ENCODE peak calls at places on chromosomes 13 and 19, in four cellular contexts. W is left lung; I is neuronal stem cell; T is CD4-positive, alpha-beta T cell. C is an unnamed sample.

GRCh38 chr19:29561601-29562000 is 35.8 kb downstream of the VSTM2B start:
- DNase-seq in W (no peak), I (no peak), T (no peak), C (no peak)

GRCh38 chr13:29756506-29756905 is 93.9 kb downstream of the UBL3 start:
- DNase-seq in W (no peak), I (no peak), T (no peak), C (no peak)

GRCh38 chr13:108463365-108463764 is 166.0 kb upstream of the MYO16 start:
- DNase-seq in W (no peak), I (no peak), T (no peak), C (no peak)

GRCh38 chr13:33296793-33297425 is 11.4 kb upstream of the STARD13 start:
- DNase-seq in W (no peak), I (no peak), T (no peak), C (no peak)

GRCh38 chr13:46575843-46576242 is 22.9 kb downstream of the LRCH1 start:
- DNase-seq in W (no peak), I (no peak), T (no peak), C (no peak)

GRCh38 chr19:56765107-56765506 is 75.4 kb downstream of the PEG3 start:
- DNase-seq in W (peak), I (peak), T (no peak), C (peak)

GRCh38 chr13:105278797-105279425 is 1256.6 kb downstream of the EFNB2 start:
- DNase-seq in W (no peak), I (peak), T (no peak), C (no peak)

GRCh38 chr19:46361915-46362314 is 15.0 kb downstream of the PPP5C start:
- DNase-seq in W (no peak), I (no peak), T (no peak), C (no peak)

GRCh38 chr19:12736854-12737665 is at the start of gene GET3:
- DNase-seq in W (peak), I (peak), T (peak), C (peak)

GRCh38 chr13:75217949-75218348 is 264.0 kb downstream of the TBC1D4 start:
- DNase-seq in W (no peak), I (peak), T (no peak), C (no peak)

GRCh38 chr19:45528744-45529453 is 21.6 kb downstream of the VASP start:
- DNase-seq in W (peak), I (no peak), T (no peak), C (peak)

GRCh38 chr13:25743426-25743825 is 308.4 kb downstream of the SHISA2 start:
- DNase-seq in W (no peak), I (no peak), T (no peak), C (no peak)

GRCh38 chr13:51801631-51802099 is 2.3 kb downstream of the DHRS12 start:
- DNase-seq in W (no peak), I (peak), T (no peak), C (peak)

GRCh38 chr13:85528578-85529215 is 270.5 kb downstream of the SLITRK6 start:
- DNase-seq in W (no peak), I (no peak), T (no peak), C (no peak)

GRCh38 chr19:21569497-21569870 is 64.1 kb downstream of the ZNF429 start:
- DNase-seq in W (peak), I (no peak), T (peak), C (no peak)

GRCh38 chr13:40963927-40964326 is 55.2 kb downstream of the ELF1 start:
- DNase-seq in W (no peak), I (no peak), T (no peak), C (no peak)

GRCh38 chr13:41065098-41065497 is 3.8 kb downstream of the WBP4 start:
- DNase-seq in W (no peak), I (no peak), T (no peak), C (no peak)

GRCh38 chr19:45117666-45118065 is 24.7 kb downstream of the PPP1R37 start:
- DNase-seq in W (no peak), I (no peak), T (no peak), C (no peak)

GRCh38 chr19:43469160-43469480 is 3.7 kb upstream of the LYPD3 start:
- DNase-seq in W (no peak), I (no peak), T (no peak), C (no peak)

GRCh38 chr19:33390908-33391630 is 17.6 kb downstream of the CEBPG start:
- DNase-seq in W (peak), I (no peak), T (no peak), C (no peak)

GRCh38 chr13:95153647-95154405 is 147.4 kb downstream of the ABCC4 start:
- DNase-seq in W (no peak), I (no peak), T (no peak), C (no peak)

GRCh38 chr13:111968611-111969010 is 98.3 kb upstream of the SOX1 start:
- DNase-seq in W (no peak), I (no peak), T (no peak), C (no peak)

GRCh38 chr13:94928127-94928526 is 215.8 kb upstream of the SOX21 start:
- DNase-seq in W (no peak), I (no peak), T (no peak), C (no peak)

GRCh38 chr13:45361596-45362206 is 20.7 kb upstream of the TPT1 start:
- DNase-seq in W (no peak), I (no peak), T (no peak), C (no peak)

GRCh38 chr19:38508507-38508906 is 75.0 kb downstream of the RYR1 start:
- DNase-seq in W (no peak), I (no peak), T (no peak), C (no peak)

GRCh38 chr19:55391702-55392615 is 6.2 kb downstream of the RPL28 start:
- DNase-seq in W (no peak), I (no peak), T (no peak), C (no peak)

GRCh38 chr13:87884874-87885273 is 213.7 kb downstream of the SLITRK5 start:
- DNase-seq in W (no peak), I (peak), T (no peak), C (no peak)

GRCh38 chr13:28529836-28530235 is 34.9 kb upstream of the FLT1 start:
- DNase-seq in W (no peak), I (no peak), T (no peak), C (no peak)

GRCh38 chr13:26961890-26962615 is 201.5 kb upstream of the GPR12 start:
- DNase-seq in W (no peak), I (no peak), T (no peak), C (no peak)

GRCh38 chr13:75226755-75227435 is 255.1 kb downstream of the TBC1D4 start:
- DNase-seq in W (no peak), I (no peak), T (no peak), C (no peak)

GRCh38 chr19:50205681-50206138 is 2.3 kb downstream of the MYH14 start:
- DNase-seq in W (peak), I (no peak), T (no peak), C (no peak)

GRCh38 chr19:18675779-18676178 is 7.7 kb upstream of the CRTC1 start:
- DNase-seq in W (no peak), I (no peak), T (no peak), C (no peak)

GRCh38 chr19:11693505-11694499 is 44.9 kb downstream of the ZNF823 start:
- DNase-seq in W (no peak), I (no peak), T (no peak), C (no peak)

GRCh38 chr19:47109541-47110375 is 3.8 kb downstream of the ZC3H4 start:
- DNase-seq in W (peak), I (no peak), T (no peak), C (no peak)

GRCh38 chr13:74586839-74587238 is 452.6 kb upstream of the KLF12 start:
- DNase-seq in W (no peak), I (no peak), T (no peak), C (no peak)

GRCh38 chr19:5261151-5261890 is 79.3 kb downstream of the PTPRS start:
- DNase-seq in W (peak), I (no peak), T (no peak), C (no peak)
- H3K27ac ChIP-seq in W (no peak), I (no peak), T (no peak), C (no peak)

DNA sequence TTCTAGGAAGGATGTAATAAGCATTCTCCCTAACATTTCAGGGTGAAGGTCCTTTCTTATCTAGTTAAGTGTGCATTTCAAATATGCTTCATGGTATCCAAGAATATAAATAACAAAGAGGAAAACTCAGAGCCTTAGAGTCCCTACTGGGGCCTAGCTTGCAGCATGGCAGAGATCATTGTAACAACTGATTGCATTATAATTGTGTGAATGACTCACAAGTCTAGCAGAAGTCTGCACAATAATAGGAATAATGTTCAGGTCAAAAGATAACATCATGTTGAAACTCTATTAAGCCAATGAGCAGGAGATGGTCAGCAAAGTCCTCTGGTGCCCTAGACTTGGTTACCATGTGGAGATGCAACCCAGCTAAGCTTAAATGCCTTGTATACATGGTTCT is 3.4 kb downstream of the POSTN start:
- DNase-seq in W (no peak), I (no peak), T (no peak), C (no peak)
- H3K27ac ChIP-seq in W (no peak), I (no peak), T (no peak), C (no peak)

GRCh38 chr19:19738564-19738963 is 5.7 kb upstream of the ZNF14 start:
- DNase-seq in W (no peak), I (no peak), T (no peak), C (no peak)

GRCh38 chr19:19732579-19733501 is at the start of gene ZNF14:
- DNase-seq in W (peak), I (peak), T (peak), C (peak)

GRCh38 chr19:19741184-19741583 is 8.3 kb upstream of the ZNF14 start:
- DNase-seq in W (no peak), I (no peak), T (no peak), C (no peak)

GRCh38 chr19:19740755-19741154 is 7.8 kb upstream of the ZNF14 start:
- DNase-seq in W (peak), I (no peak), T (no peak), C (no peak)

GRCh38 chr19:19737559-19738332 is 4.8 kb upstream of the ZNF14 start:
- DNase-seq in W (peak), I (no peak), T (no peak), C (no peak)
- H3K27ac ChIP-seq in W (no peak), I (no peak), T (no peak), C (no peak)

GRCh38 chr13:23744315-23744714 is 144.9 kb downstream of the MIPEP start:
- DNase-seq in W (no peak), I (no peak), T (no peak), C (no peak)
- H3K27ac ChIP-seq in W (peak), I (no peak), T (no peak), C (no peak)

GRCh38 chr13:114259974-114260373 is 21.4 kb upstream of the UPF3A start:
- DNase-seq in W (no peak), I (no peak), T (no peak), C (no peak)

GRCh38 chr13:114259374-114259773 is 22.0 kb upstream of the UPF3A start:
- DNase-seq in W (no peak), I (no peak), T (no peak), C (no peak)

GRCh38 chr13:114260818-114261217 is 20.6 kb upstream of the UPF3A start:
- DNase-seq in W (no peak), I (no peak), T (no peak), C (no peak)

GRCh38 chr13:114263590-114263989 is 17.8 kb upstream of the UPF3A start:
- DNase-seq in W (no peak), I (no peak), T (no peak), C (no peak)

GRCh38 chr13:114261328-114261965 is 20.0 kb upstream of the UPF3A start:
- DNase-seq in W (no peak), I (no peak), T (no peak), C (no peak)
- H3K27ac ChIP-seq in W (no peak), I (no peak), T (no peak), C (no peak)

GRCh38 chr13:21074601-21075302 is 13.4 kb upstream of the LATS2 start:
- DNase-seq in W (no peak), I (no peak), T (no peak), C (no peak)
- H3K27ac ChIP-seq in W (peak), I (no peak), T (no peak), C (no peak)